ENCODE peak calls at places on chromosomes 11 and 22, in eight cellular contexts. B, Y, Q, M, C, J, H and F are unnamed samples.

GRCh38 chr11:107951105-107951504 is 22.9 kb downstream of the RAB39A start:
- DNase-seq in B (no peak), Y (no peak), Q (no peak), M (no peak), C (no peak), J (no peak), H (no peak), F (no peak)

GRCh38 chr11:13465909-13466371 is 2.9 kb upstream of the BTBD10 start:
- DNase-seq in B (no peak), Y (no peak), Q (no peak), M (peak; percentile 38), C (peak; percentile 79), J (no peak), H (peak; percentile 62), F (no peak)

GRCh38 chr22:35921777-35922176 is 106.8 kb downstream of the RBFOX2 start:
- DNase-seq in B (no peak), Y (peak; percentile 68), Q (peak; percentile 69), M (peak; percentile 77), C (peak; percentile 93), J (peak; percentile 58), H (peak; percentile 31), F (no peak)

GRCh38 chr11:12207384-12208150 is 97.2 kb downstream of the MICAL2 start:
- DNase-seq in B (no peak), Y (no peak), Q (no peak), M (no peak), C (no peak), J (no peak), H (no peak), F (no peak)

GRCh38 chr22:48442663-48443062 is 1385.0 kb downstream of the BRD1 start:
- DNase-seq in B (no peak), Y (peak; percentile 39), Q (no peak), M (no peak), C (no peak), J (no peak), H (no peak), F (no peak)

GRCh38 chr11:11510939-11511338 is 110.9 kb downstream of the GALNT18 start:
- DNase-seq in B (no peak), Y (no peak), Q (no peak), M (peak; percentile 5), C (no peak), J (peak; percentile 75), H (no peak), F (peak; percentile 36)

GRCh38 chr11:120546312-120547205 is 35.0 kb downstream of the GRIK4 start:
- DNase-seq in B (peak; percentile 52), Y (no peak), Q (peak; percentile 64), M (peak; percentile 61), C (peak; percentile 59), J (peak; percentile 69), H (no peak), F (no peak)

GRCh38 chr11:93784935-93785360 is 866 bp downstream of the MED17 start:
- DNase-seq in B (no peak), Y (no peak), Q (no peak), M (peak; percentile 48), C (no peak), J (no peak), H (no peak), F (no peak)

GRCh38 chr22:48396785-48397530 is 1430.7 kb downstream of the BRD1 start:
- DNase-seq in B (no peak), Y (peak; percentile 67), Q (no peak), M (peak; percentile 6), C (no peak), J (no peak), H (no peak), F (no peak)

GRCh38 chr11:55854704-55855103 is 16.2 kb downstream of the OR5D16 start:
- DNase-seq in B (no peak), Y (no peak), Q (no peak), M (no peak), C (no peak), J (no peak), H (no peak), F (no peak)

GRCh38 chr11:72418834-72419560 is 15.3 kb downstream of the CLPB start:
- DNase-seq in B (no peak), Y (no peak), Q (no peak), M (no peak), C (no peak), J (no peak), H (no peak), F (no peak)

GRCh38 chr11:18723991-18724390 is 2.0 kb downstream of the IGSF22 start:
- DNase-seq in B (no peak), Y (no peak), Q (no peak), M (no peak), C (no peak), J (peak; percentile 23), H (no peak), F (no peak)

GRCh38 chr22:24155597-24156145 is 25.6 kb upstream of the SUSD2 start:
- DNase-seq in B (peak; percentile 94), Y (peak; percentile 88), Q (peak; percentile 55), M (peak; percentile 79), C (peak; percentile 62), J (peak; percentile 88), H (peak; percentile 47), F (peak; percentile 87)

GRCh38 chr11:2428322-2428795 is 16.0 kb downstream of the TRPM5 start:
- DNase-seq in B (peak; percentile 92), Y (peak; percentile 84), Q (peak; percentile 74), M (peak; percentile 82), C (peak; percentile 34), J (peak; percentile 83), H (peak; percentile 68), F (peak; percentile 71)

GRCh38 chr22:43317252-43317651 is 25.9 kb downstream of the SCUBE1 start:
- DNase-seq in B (no peak), Y (no peak), Q (no peak), M (no peak), C (no peak), J (no peak), H (no peak), F (no peak)
- H3K4me1 ChIP-seq in B (no peaks in the 10 kb centered on the region), Y (no peaks in the 10 kb centered on the region), Q (no peaks in the 10 kb centered on the region), M (no peaks in the 10 kb centered on the region), C (peaks cover 24% of the 10 kb centered on the region), J (no peaks in the 10 kb centered on the region), H (no peaks in the 10 kb centered on the region), F (peaks cover 20% of the 10 kb centered on the region)

GRCh38 chr22:50730941-50731661 is 6.9 kb upstream of the ACR start:
- DNase-seq in B (peak; percentile 78), Y (peak; percentile 48), Q (no peak), M (peak; percentile 61), C (no peak), J (peak; percentile 37), H (no peak), F (peak; percentile 45)

GRCh38 chr22:50733521-50734342 is 4.3 kb upstream of the ACR start:
- DNase-seq in B (peak; percentile 65), Y (peak; percentile 42), Q (no peak), M (no peak), C (no peak), J (peak; percentile 39), H (no peak), F (peak; percentile 16)

GRCh38 chr22:50730013-50730891 is 7.8 kb upstream of the ACR start:
- DNase-seq in B (peak; percentile 74), Y (peak; percentile 49), Q (no peak), M (peak; percentile 30), C (no peak), J (peak; percentile 46), H (no peak), F (peak; percentile 15)

GRCh38 chr22:50732681-50733080 is 5.3 kb upstream of the ACR start:
- DNase-seq in B (peak; percentile 52), Y (peak; percentile 37), Q (no peak), M (no peak), C (no peak), J (peak; percentile 34), H (no peak), F (peak; percentile 11)

GRCh38 chr22:50731811-50732624 is 6.0 kb upstream of the ACR start:
- DNase-seq in B (peak; percentile 76), Y (peak; percentile 57), Q (no peak), M (peak; percentile 42), C (peak; percentile 73), J (peak; percentile 53), H (peak; percentile 48), F (peak; percentile 37)
- H3K27ac ChIP-seq in B (no peak overlapping the region), Y (no peak overlapping the region), Q (no peak overlapping the region), M (no peak overlapping the region), C (no peak overlapping the region), J (no peak overlapping the region), H (peak overlapping the region; percentile 57), F (peak overlapping the region; percentile 70)

DNA sequence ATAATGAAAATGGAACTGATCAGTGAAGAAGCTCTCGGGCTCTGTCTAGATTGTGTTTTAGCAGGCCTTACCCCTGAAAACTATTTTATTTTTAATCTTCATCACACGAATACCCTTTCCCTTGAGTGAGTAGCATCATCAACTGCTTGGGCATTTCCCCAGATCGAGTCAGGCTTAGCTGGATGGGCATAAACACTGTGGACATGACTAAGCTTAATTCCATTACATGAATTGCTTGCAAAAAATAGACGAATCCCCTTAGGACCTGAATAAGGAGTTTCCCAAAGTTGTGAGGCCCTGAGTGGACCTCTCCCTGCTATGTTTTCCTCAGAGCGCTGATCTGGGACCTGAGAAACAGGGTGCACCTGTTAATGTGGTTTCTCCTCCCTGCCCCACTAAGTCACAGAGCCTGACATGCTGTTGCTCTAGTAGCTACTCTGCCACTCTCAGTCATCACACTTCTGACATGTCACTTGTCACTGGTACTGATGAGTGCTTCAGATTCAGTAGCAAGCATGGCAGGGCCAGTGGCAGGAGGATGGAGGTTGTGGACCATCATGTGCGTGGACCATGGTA is 53.5 kb downstream of the ENDOD1 start:
- DNase-seq in B (no peak), Y (no peak), Q (no peak), M (no peak), C (no peak), J (no peak), H (no peak), F (no peak)
- H3K4me1 ChIP-seq in B (no peaks in the 10 kb centered on the region), Y (no peaks in the 10 kb centered on the region), Q (no peaks in the 10 kb centered on the region), M (no peaks in the 10 kb centered on the region), C (peaks cover 7% of the 10 kb centered on the region), J (peaks cover 13% of the 10 kb centered on the region), H (peaks cover 10% of the 10 kb centered on the region), F (peaks cover 8% of the 10 kb centered on the region)

GRCh38 chr22:22360014-22360413 is 115.4 kb downstream of the VPREB1 start:
- DNase-seq in B (no peak), Y (no peak), Q (no peak), M (no peak), C (no peak), J (no peak), H (no peak), F (no peak)
- H3K27ac ChIP-seq in B (no peak overlapping the region), Y (no peak overlapping the region), Q (no peak overlapping the region), M (no peak overlapping the region), C (no peak overlapping the region), J (no peak overlapping the region), H (no peak overlapping the region), F (no peak overlapping the region)

GRCh38 chr11:75315439-75315805 is 36.0 kb downstream of the ARRB1 start:
- DNase-seq in B (no peak), Y (no peak), Q (no peak), M (no peak), C (no peak), J (peak; percentile 10), H (no peak), F (no peak)

GRCh38 chr11:75311858-75312288 is 39.6 kb downstream of the ARRB1 start:
- DNase-seq in B (no peak), Y (no peak), Q (no peak), M (no peak), C (peak; percentile 71), J (peak; percentile 91), H (no peak), F (peak; percentile 88)

GRCh38 chr11:75314771-75315438 is 36.6 kb downstream of the ARRB1 start:
- DNase-seq in B (no peak), Y (no peak), Q (no peak), M (no peak), C (no peak), J (peak; percentile 47), H (no peak), F (no peak)

GRCh38 chr11:75313457-75314272 is 37.8 kb downstream of the ARRB1 start:
- DNase-seq in B (no peak), Y (no peak), Q (no peak), M (no peak), C (peak; percentile 92), J (peak; percentile 80), H (no peak), F (peak; percentile 76)

GRCh38 chr11:75312346-75312745 is 39.1 kb downstream of the ARRB1 start:
- DNase-seq in B (no peak), Y (no peak), Q (no peak), M (no peak), C (no peak), J (no peak), H (no peak), F (no peak)
- H3K4me1 ChIP-seq in B (peaks cover 39% of the 10 kb centered on the region), Y (no peaks in the 10 kb centered on the region), Q (no peaks in the 10 kb centered on the region), M (no peaks in the 10 kb centered on the region), C (peaks cover 25% of the 10 kb centered on the region), J (peaks cover 27% of the 10 kb centered on the region), H (no peaks in the 10 kb centered on the region), F (peaks cover 70% of the 10 kb centered on the region)